ENCODE peak calls at places on chromosomes 6 and 20, in six cellular contexts. Z, F, N, L, T and O are unnamed samples.

GRCh38 chr6:139380611-139381010 is 6.2 kb upstream of the CITED2 start:
- DNase-seq in Z (no peak), F (no peak), N (no peak), L (no peak), T (no peak), O (no peak)

GRCh38 chr6:43833223-43833995 is 63.4 kb downstream of the VEGFA start:
- DNase-seq in Z (no peak), F (no peak), N (no peak), L (peak), T (no peak), O (no peak)

GRCh38 chr6:132246632-132247270 is 154.5 kb downstream of the MOXD1 start:
- DNase-seq in Z (no peak), F (no peak), N (no peak), L (no peak), T (no peak), O (no peak)

GRCh38 chr6:21931641-21932335 is 338.2 kb downstream of the SOX4 start:
- DNase-seq in Z (no peak), F (no peak), N (no peak), L (no peak), T (no peak), O (no peak)

GRCh38 chr6:37141291-37142046 is 28.5 kb upstream of the PIM1 start:
- DNase-seq in Z (peak), F (no peak), N (no peak), L (no peak), T (no peak), O (no peak)

GRCh38 chr6:161023316-161023715 is 31.7 kb downstream of the MAP3K4 start:
- DNase-seq in Z (no peak), F (no peak), N (no peak), L (no peak), T (no peak), O (no peak)

GRCh38 chr6:149335924-149336323 is 18.4 kb downstream of the TAB2 start:
- DNase-seq in Z (no peak), F (no peak), N (no peak), L (no peak), T (no peak), O (no peak)

GRCh38 chr6:43698584-43699349 is 11.2 kb upstream of the MRPS18A start:
- DNase-seq in Z (peak), F (no peak), N (no peak), L (peak), T (no peak), O (peak)

GRCh38 chr6:7112741-7113313 is 5.1 kb downstream of the RREB1 start:
- DNase-seq in Z (no peak), F (no peak), N (no peak), L (peak), T (no peak), O (no peak)

GRCh38 chr20:57394087-57395082 is 3.2 kb downstream of the RBM38 start:
- DNase-seq in Z (no peak), F (no peak), N (peak), L (no peak), T (no peak), O (no peak)

GRCh38 chr20:6061544-6061943 is 7.7 kb upstream of the LRRN4 start:
- DNase-seq in Z (no peak), F (peak), N (no peak), L (no peak), T (no peak), O (no peak)

GRCh38 chr6:42118162-42119001 is 24.0 kb downstream of the C6orf132 start:
- DNase-seq in Z (no peak), F (no peak), N (no peak), L (peak), T (no peak), O (peak)

GRCh38 chr6:40535784-40536380 is 51.3 kb downstream of the LRFN2 start:
- DNase-seq in Z (no peak), F (no peak), N (no peak), L (no peak), T (no peak), O (no peak)

GRCh38 chr6:95286874-95287273 is 290.5 kb upstream of the MANEA start:
- DNase-seq in Z (no peak), F (no peak), N (no peak), L (no peak), T (no peak), O (no peak)

GRCh38 chr6:68445926-68446325 is 189.2 kb upstream of the ADGRB3 start:
- DNase-seq in Z (no peak), F (no peak), N (no peak), L (no peak), T (no peak), O (no peak)

GRCh38 chr20:46303176-46303956 is 4.9 kb downstream of the CDH22 start:
- DNase-seq in Z (no peak), F (no peak), N (no peak), L (no peak), T (no peak), O (no peak)

GRCh38 chr20:46965124-46965455 is 70.4 kb downstream of the EYA2 start:
- DNase-seq in Z (no peak), F (no peak), N (no peak), L (no peak), T (no peak), O (no peak)

GRCh38 chr6:16674666-16675392 is 86.4 kb downstream of the ATXN1 start:
- DNase-seq in Z (no peak), F (no peak), N (no peak), L (no peak), T (no peak), O (no peak)

GRCh38 chr20:16514145-16514544 is 59.1 kb downstream of the KIF16B start:
- DNase-seq in Z (no peak), F (no peak), N (no peak), L (no peak), T (no peak), O (no peak)

GRCh38 chr6:44304282-44305199 is 8.6 kb downstream of the AARS2 start:
- DNase-seq in Z (no peak), F (no peak), N (no peak), L (no peak), T (peak), O (no peak)

GRCh38 chr20:34824861-34825529 is 456 bp downstream of the NCOA6 start:
- DNase-seq in Z (peak), F (peak), N (peak), L (peak), T (peak), O (peak)

GRCh38 chr20:34820805-34821578 is 4.5 kb downstream of the NCOA6 start:
- DNase-seq in Z (no peak), F (no peak), N (no peak), L (no peak), T (no peak), O (no peak)

GRCh38 chr20:34825530-34826362 is at the start of gene NCOA6:
- DNase-seq in Z (peak), F (peak), N (peak), L (peak), T (peak), O (peak)

GRCh38 chr20:34829191-34829590 is 3.7 kb upstream of the NCOA6 start:
- DNase-seq in Z (no peak), F (no peak), N (no peak), L (no peak), T (no peak), O (no peak)

DNA sequence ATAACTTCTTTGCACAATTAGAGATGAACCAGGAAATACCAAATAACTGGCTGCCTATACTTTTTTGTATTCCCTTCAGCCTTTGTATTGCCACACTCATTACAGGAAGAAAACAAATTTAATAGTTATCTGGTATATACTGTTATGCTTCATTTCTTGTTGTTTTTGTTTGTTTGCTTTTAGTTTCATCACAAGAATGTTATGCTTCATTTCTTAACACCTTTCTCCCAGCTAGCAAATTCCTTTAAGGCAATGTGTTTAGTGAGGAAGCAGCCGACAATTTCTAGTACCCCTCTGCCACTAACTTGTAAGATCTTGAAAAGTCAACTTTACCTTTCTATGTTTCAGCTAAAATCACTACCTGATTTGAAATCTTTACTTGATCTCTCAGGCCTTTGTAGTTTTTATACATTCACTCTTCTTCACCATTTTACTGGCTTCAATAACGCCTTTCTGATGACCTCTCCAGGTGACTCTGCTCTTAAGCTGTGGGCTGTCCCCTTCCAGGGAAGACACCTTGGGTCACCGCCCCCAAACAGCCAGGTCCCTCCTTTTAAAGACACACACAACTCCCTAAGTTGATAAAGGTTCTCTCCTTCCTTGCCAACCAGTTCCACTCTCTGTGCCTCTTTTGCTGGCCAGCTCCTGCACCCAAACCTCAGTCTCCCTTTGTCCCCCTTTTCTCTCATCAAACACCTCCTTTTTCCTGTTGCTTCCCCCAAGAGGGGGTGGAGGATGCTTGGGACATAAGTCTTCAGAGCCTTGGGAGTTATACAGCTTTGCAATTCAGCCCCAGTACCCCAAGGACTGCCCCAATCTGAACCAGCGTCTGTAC is 1.2 kb downstream of the NCOA6 start:
- DNase-seq in Z (peak), F (peak), N (no peak), L (peak), T (peak), O (peak)
- TF ChIP-seq POLR2A in Z (no peak), F (no peak), N (no peak), L (no peak), T (no peak), O (peak)

GRCh38 chr6:12113190-12113578 is 101.1 kb downstream of the HIVEP1 start:
- DNase-seq in Z (no peak), F (no peak), N (no peak), L (no peak), T (no peak), O (peak)

GRCh38 chr6:12115492-12115891 is 103.4 kb downstream of the HIVEP1 start:
- DNase-seq in Z (no peak), F (no peak), N (no peak), L (no peak), T (no peak), O (no peak)

GRCh38 chr6:12112540-12113189 is 100.6 kb downstream of the HIVEP1 start:
- DNase-seq in Z (no peak), F (no peak), N (no peak), L (no peak), T (no peak), O (peak)

GRCh38 chr6:12115001-12115400 is 102.9 kb downstream of the HIVEP1 start:
- DNase-seq in Z (no peak), F (no peak), N (no peak), L (no peak), T (no peak), O (no peak)

GRCh38 chr6:12114055-12114503 is 102.0 kb downstream of the HIVEP1 start:
- DNase-seq in Z (no peak), F (no peak), N (no peak), L (no peak), T (no peak), O (no peak)
- TF ChIP-seq POLR2A in Z (no peak), F (no peak), N (no peak), L (no peak), T (no peak), O (no peak)

GRCh38 chr6:157326979-157327378 is 3.7 kb upstream of the TMEM242 start:
- DNase-seq in Z (no peak), F (no peak), N (no peak), L (no peak), T (no peak), O (no peak)

GRCh38 chr6:157323114-157323923 is at the start of gene TMEM242:
- DNase-seq in Z (peak), F (peak), N (peak), L (peak), T (peak), O (peak)

GRCh38 chr6:157322792-157323113 is 566 bp downstream of the TMEM242 start:
- DNase-seq in Z (no peak), F (no peak), N (no peak), L (no peak), T (no peak), O (no peak)

GRCh38 chr6:157325069-157325805 is 1.9 kb upstream of the TMEM242 start:
- DNase-seq in Z (no peak), F (no peak), N (no peak), L (no peak), T (no peak), O (no peak)

GRCh38 chr6:157323924-157324276 is 581 bp upstream of the TMEM242 start:
- DNase-seq in Z (peak), F (peak), N (peak), L (peak), T (no peak), O (peak)
- TF ChIP-seq POLR2A in Z (no peak), F (no peak), N (no peak), L (no peak), T (no peak), O (peak)

DNA sequence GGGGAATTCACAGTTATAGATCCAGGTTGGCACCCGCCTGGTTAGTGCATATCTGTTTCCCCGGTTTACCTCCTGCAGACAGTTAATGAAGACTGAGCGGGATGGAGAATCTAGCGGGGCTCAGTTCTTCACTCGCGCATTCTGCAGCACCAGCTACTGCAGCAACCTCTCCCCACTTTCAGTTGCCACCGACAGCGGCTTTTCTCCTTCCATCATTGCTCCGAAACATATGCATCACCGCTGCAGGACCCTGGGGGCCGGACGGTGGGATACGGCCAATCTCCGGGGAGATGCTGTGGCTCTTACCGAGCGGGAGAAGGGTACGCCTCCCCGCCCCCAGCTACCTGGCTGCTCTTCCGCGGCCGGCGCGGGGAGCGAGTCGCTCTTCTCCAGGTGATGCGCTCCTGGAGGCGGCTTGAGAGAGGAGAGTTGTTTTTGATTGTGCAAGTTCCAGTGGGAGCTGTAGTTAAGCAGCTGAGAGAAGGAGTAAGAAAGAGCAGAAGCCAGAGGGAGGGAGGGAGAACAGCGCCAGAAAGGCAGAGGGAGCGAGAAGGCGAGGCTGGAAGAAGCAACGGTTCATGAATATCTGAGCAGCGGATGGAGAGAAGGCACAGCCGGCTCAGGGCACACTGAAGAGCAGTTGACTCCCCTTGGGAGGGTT is at the start of gene SGK1:
- DNase-seq in Z (no peak), F (no peak), N (no peak), L (peak), T (no peak), O (no peak)
- TF ChIP-seq POLR2A in Z (no peak), F (no peak), N (no peak), L (no peak), T (no peak), O (no peak)